ENCODE peak calls at places on chromosomes 5 and 9, in eight cellular contexts. R is T-helper 2 cell; X is EH; F is CD8-positive, alpha-beta memory T cell; U is A172; E is occipital lobe; S is left cardiac atrium; D is SK-N-DZ. L is an unnamed sample.
A peak's percentile ranks its signal among the peaks of the same experiment; 100 is the strongest.

GRCh38 chr5:100623719-100624118 is 88.5 kb downstream of the FAM174A start:
- DNase-seq in F (no peak), X (peak; percentile 9), U (peak; percentile 48), R (no peak), E (no peak), D (peak; percentile 16), S (no peak), L (no peak)

GRCh38 chr5:35214051-35214450 is 16.2 kb downstream of the PRLR start:
- DNase-seq in S (no peak), E (no peak), X (no peak), U (no peak), F (no peak), D (no peak), R (no peak), L (no peak)

GRCh38 chr9:131096490-131097258 is at the start of gene AIF1L:
- DNase-seq in E (no peak), X (peak; percentile 12), U (no peak), D (no peak), R (no peak), F (no peak), S (no peak), L (no peak)

GRCh38 chr5:59799668-59800374 is 93.7 kb downstream of the PDE4D start:
- DNase-seq in E (no peak), U (peak; percentile 62), X (peak; percentile 62), D (peak; percentile 54), R (no peak), F (no peak), S (no peak), L (no peak)

GRCh38 chr5:116572375-116573278 is 2.0 kb downstream of the SEMA6A start:
- DNase-seq in D (peak; percentile 77), U (no peak), R (no peak), S (peak; percentile 57), F (no peak), X (no peak), E (peak; percentile 48), L (peak; percentile 25)

GRCh38 chr9:73118898-73119554 is 32.6 kb upstream of the ANXA1 start:
- DNase-seq in F (no peak), U (peak; percentile 87), D (no peak), S (no peak), E (no peak), R (no peak), X (peak; percentile 74), L (no peak)

GRCh38 chr5:59487068-59487686 is 406.3 kb downstream of the PDE4D start:
- DNase-seq in R (no peak), F (no peak), E (no peak), D (no peak), S (no peak), U (no peak), X (no peak), L (no peak)

GRCh38 chr9:130542457-130543228 is 36.7 kb upstream of the FUBP3 start:
- DNase-seq in S (no peak), X (no peak), R (no peak), D (no peak), U (no peak), F (no peak), E (no peak), L (no peak)

GRCh38 chr5:140628711-140629110 is 4.3 kb downstream of the CD14 start:
- DNase-seq in U (no peak), F (no peak), D (no peak), E (no peak), R (no peak), S (no peak), X (peak; percentile 52), L (no peak)

GRCh38 chr5:91486638-91487037 is 103.5 kb upstream of the ARRDC3 start:
- DNase-seq in U (peak; percentile 49), D (no peak), F (no peak), R (no peak), S (no peak), E (no peak), X (peak; percentile 48), L (no peak)

GRCh38 chr9:35680331-35681105 is 6.8 kb downstream of the CA9 start:
- DNase-seq in R (no peak), S (no peak), E (no peak), F (no peak), D (no peak), X (peak; percentile 81), U (no peak), L (no peak)

GRCh38 chr9:136086213-136086881 is 8.7 kb downstream of the NACC2 start:
- DNase-seq in D (no peak), R (no peak), F (peak; percentile 45), E (no peak), U (no peak), S (peak; percentile 29), X (no peak), L (peak; percentile 57)

GRCh38 chr9:133119039-133119438 is 2.0 kb downstream of the RALGDS start:
- DNase-seq in F (no peak), R (no peak), E (peak; percentile 68), D (no peak), X (peak; percentile 22), S (peak; percentile 65), U (no peak), L (peak; percentile 70)

GRCh38 chr9:36150529-36151305 is 14.2 kb downstream of the GLIPR2 start:
- DNase-seq in E (no peak), S (no peak), U (no peak), F (peak; percentile 41), D (no peak), X (peak; percentile 61), R (no peak), L (peak; percentile 8)

GRCh38 chr5:172834570-172835245 is 657 bp downstream of the ERGIC1 start:
- DNase-seq in U (no peak), F (no peak), S (no peak), X (peak; percentile 46), D (peak; percentile 26), E (no peak), R (no peak), L (peak; percentile 62)

GRCh38 chr9:127974002-127974768 is 6.6 kb downstream of the EEIG1 start:
- DNase-seq in S (peak; percentile 24), E (no peak), X (no peak), F (no peak), R (no peak), U (no peak), D (no peak), L (no peak)

GRCh38 chr5:96733771-96734498 is 71.8 kb downstream of the CAST start:
- DNase-seq in S (no peak), R (no peak), D (no peak), E (no peak), X (no peak), F (no peak), U (peak; percentile 19), L (no peak)

GRCh38 chr9:1531411-1531903 is 481.3 kb downstream of the DMRT2 start:
- DNase-seq in X (no peak), R (no peak), D (no peak), F (no peak), S (no peak), U (no peak), E (no peak), L (no peak)

GRCh38 chr9:1100945-1101344 is 50.8 kb downstream of the DMRT2 start:
- DNase-seq in E (peak; percentile 4), R (no peak), D (no peak), F (no peak), S (peak; percentile 45), X (peak; percentile 28), U (peak; percentile 19), L (peak; percentile 38)

GRCh38 chr9:12684923-12685468 is 8.2 kb upstream of the TYRP1 start:
- DNase-seq in S (no peak), X (peak; percentile 36), D (no peak), F (no peak), U (peak; percentile 40), R (no peak), E (no peak), L (no peak)

GRCh38 chr5:16428359-16428758 is 37.2 kb downstream of the ZNF622 start:
- DNase-seq in S (no peak), E (no peak), R (no peak), U (no peak), F (no peak), X (no peak), D (no peak), L (no peak)

GRCh38 chr9:73023025-73023541 is 70.2 kb upstream of the ALDH1A1 start:
- DNase-seq in S (peak; percentile 40), R (no peak), E (no peak), X (peak; percentile 76), D (peak; percentile 53), F (peak; percentile 47), U (peak; percentile 49), L (peak; percentile 62)